ENCODE peak calls at places on chromosome 14, in five cellular contexts. A is A172; P is activated CD4-positive, alpha-beta T cell treated with anti-CD3 and anti-CD28 coated beads, Interleukin-2, amount 10 ng/mL, durations not matched to agents 7 days and 5 days; D is T-helper 9 cell; W is colonic mucosa. B is an unnamed sample.

GRCh38 chr14:55240526-55241178 is 30.6 kb upstream of the FBXO34 start:
- DNase-seq in D (no peak), W (no peak), P (no peak), A (no peak), B (no peak)

GRCh38 chr14:33914676-33915516 is 36.0 kb downstream of the EGLN3 start:
- DNase-seq in W (no peak), A (peak), P (no peak), D (no peak), B (no peak)

GRCh38 chr14:49641697-49642129 is 6.7 kb upstream of the DNAAF2 start:
- DNase-seq in D (no peak), W (peak), A (peak), P (no peak), B (no peak)

GRCh38 chr14:61567838-61568571 is 127.3 kb upstream of the HIF1A start:
- DNase-seq in D (no peak), P (no peak), A (no peak), W (no peak), B (no peak)

GRCh38 chr14:35727764-35728163 is 81.3 kb downstream of the RALGAPA1 start:
- DNase-seq in D (no peak), W (no peak), A (no peak), P (no peak), B (no peak)

GRCh38 chr14:100786131-100786530 is 39.8 kb upstream of the MEG3 start:
- DNase-seq in W (no peak), P (no peak), A (no peak), D (no peak), B (no peak)

GRCh38 chr14:20489093-20489994 is 16.0 kb upstream of the RNASE10 start:
- DNase-seq in W (no peak), D (no peak), P (peak), A (no peak), B (no peak)

GRCh38 chr14:42944284-42944683 is 1337.6 kb downstream of the LRFN5 start:
- DNase-seq in W (no peak), A (peak), D (no peak), P (no peak), B (no peak)

GRCh38 chr14:41872906-41873305 is 266.2 kb downstream of the LRFN5 start:
- DNase-seq in W (no peak), P (no peak), A (no peak), D (no peak), B (no peak)

GRCh38 chr14:21068521-21069387 is 1.4 kb upstream of the ARHGEF40 start:
- DNase-seq in W (peak), D (peak), A (no peak), P (peak), B (peak)